ENCODE peak calls at places on chromosomes 13 and 19, in nine cellular contexts. K is right cardiac atrium; W is MM.1S; A is IMR-90; V is neural progenitor cell; X is thoracic aorta; N is mammary epithelial cell; R is CD8-positive, alpha-beta memory T cell; F is PC-3. P is an unnamed sample. For H3K4me1, the result is how much of the 10 kb centered on the place peaks cover.

GRCh38 chr19:50496189-50497029 is 14.6 kb downstream of the JOSD2 start:
- DNase-seq in K (peak), W (no peak), A (no peak), V (peak), X (no peak), N (no peak), R (no peak), F (no peak), P (no peak)

GRCh38 chr13:34748078-34748477 is 194.0 kb upstream of the NBEA start:
- DNase-seq in K (peak), W (no peak), A (no peak), V (no peak), X (no peak), N (no peak), R (no peak), F (no peak), P (no peak)

GRCh38 chr19:35149463-35149862 is 5.1 kb upstream of the FXYD5 start:
- DNase-seq in K (no peak), W (no peak), A (no peak), V (no peak), X (no peak), N (no peak), R (no peak), F (no peak), P (no peak)

GRCh38 chr13:111406636-111407035 is 86.2 kb downstream of the TEX29 start:
- DNase-seq in K (no peak), W (no peak), A (no peak), V (no peak), X (no peak), N (no peak), R (no peak), F (no peak), P (no peak)

GRCh38 chr13:110304256-110304655 is 2.7 kb downstream of the COL4A1 start:
- DNase-seq in K (no peak), W (no peak), A (peak), V (no peak), X (no peak), N (no peak), R (no peak), F (no peak), P (no peak)

GRCh38 chr19:12868540-12869112 is 12.6 kb downstream of the DNASE2 start:
- DNase-seq in K (no peak), W (no peak), A (no peak), V (no peak), X (no peak), N (no peak), R (no peak), F (peak), P (peak)

GRCh38 chr13:46607768-46608553 is 55.0 kb downstream of the LRCH1 start:
- DNase-seq in K (no peak), W (no peak), A (no peak), V (no peak), X (no peak), N (no peak), R (no peak), F (peak), P (no peak)

GRCh38 chr13:27261376-27261775 is 9.3 kb upstream of the RASL11A start:
- DNase-seq in K (no peak), W (no peak), A (no peak), V (no peak), X (no peak), N (no peak), R (no peak), F (peak), P (no peak)

GRCh38 chr19:49951806-49952474 is 9.0 kb downstream of the SIGLEC11 start:
- DNase-seq in K (no peak), W (no peak), A (no peak), V (no peak), X (no peak), N (no peak), R (no peak), F (no peak), P (no peak)

GRCh38 chr13:101211261-101211660 is 205.0 kb downstream of the NALCN start:
- DNase-seq in K (no peak), W (no peak), A (peak), V (no peak), X (no peak), N (peak), R (no peak), F (peak), P (no peak)

GRCh38 chr13:110615322-110616102 is at the start of gene NAXD:
- DNase-seq in K (peak), W (peak), A (peak), V (peak), X (peak), N (peak), R (peak), F (peak), P (peak)

GRCh38 chr13:97241761-97242160 is 19.6 kb downstream of the MBNL2 start:
- DNase-seq in K (no peak), W (no peak), A (no peak), V (no peak), X (no peak), N (no peak), R (no peak), F (no peak), P (no peak)

GRCh38 chr19:33406521-33407139 is 33.1 kb downstream of the CEBPG start:
- DNase-seq in K (peak), W (peak), A (peak), V (peak), X (peak), N (peak), R (peak), F (peak), P (peak)

GRCh38 chr19:4144666-4145261 is 8.7 kb upstream of the CREB3L3 start:
- DNase-seq in K (no peak), W (no peak), A (peak), V (no peak), X (no peak), N (no peak), R (no peak), F (peak), P (no peak)

GRCh38 chr13:29543230-29544215 is 52.0 kb downstream of the SLC7A1 start:
- DNase-seq in K (no peak), W (no peak), A (peak), V (no peak), X (no peak), N (peak), R (no peak), F (peak), P (no peak)

GRCh38 chr19:14300281-14300680 is 81.0 kb upstream of the ADGRE5 start:
- DNase-seq in K (no peak), W (no peak), A (no peak), V (no peak), X (no peak), N (peak), R (no peak), F (no peak), P (peak)

GRCh38 chr19:55986487-55986886 is at the start of gene NLRP5:
- DNase-seq in K (no peak), W (peak), A (no peak), V (no peak), X (no peak), N (no peak), R (no peak), F (no peak), P (peak)

GRCh38 chr13:62280590-62280989 is 864.9 kb upstream of the PCDH20 start:
- DNase-seq in K (no peak), W (peak), A (no peak), V (no peak), X (no peak), N (no peak), R (no peak), F (no peak), P (peak)

GRCh38 chr19:49809155-49809986 is 3.7 kb downstream of the FUZ start:
- DNase-seq in K (peak), W (peak), A (no peak), V (peak), X (no peak), N (no peak), R (peak), F (peak), P (peak)

GRCh38 chr19:7509625-7510024 is 6.3 kb upstream of the ZNF358 start:
- DNase-seq in K (no peak), W (no peak), A (no peak), V (peak), X (no peak), N (no peak), R (no peak), F (no peak), P (no peak)

GRCh38 chr13:99385161-99385560 is 78.0 kb upstream of the GPR183 start:
- DNase-seq in K (no peak), W (no peak), A (no peak), V (no peak), X (no peak), N (no peak), R (no peak), F (no peak), P (no peak)

GRCh38 chr19:2896694-2897093 is 4.0 kb upstream of the ZNF57 start:
- DNase-seq in K (no peak), W (no peak), A (no peak), V (no peak), X (no peak), N (no peak), R (no peak), F (no peak), P (no peak)

GRCh38 chr19:4368128-4368820 is 24.9 kb downstream of the MPND start:
- DNase-seq in K (peak), W (no peak), A (peak), V (no peak), X (no peak), N (peak), R (no peak), F (no peak), P (no peak)

GRCh38 chr19:46537136-46538097 is 41.8 kb upstream of the PNMA8B start:
- DNase-seq in K (peak), W (peak), A (peak), V (peak), X (no peak), N (peak), R (peak), F (peak), P (peak)

GRCh38 chr19:1255186-1256161 is 7.1 kb downstream of the MIDN start:
- DNase-seq in K (no peak), W (no peak), A (no peak), V (no peak), X (no peak), N (no peak), R (no peak), F (no peak), P (no peak)

GRCh38 chr13:111122056-111122455 is 6.9 kb downstream of the ARHGEF7 start:
- DNase-seq in K (no peak), W (peak), A (peak), V (peak), X (no peak), N (no peak), R (no peak), F (no peak), P (no peak)

GRCh38 chr19:18364826-18365528 is 21.0 kb upstream of the GDF15 start:
- DNase-seq in K (peak), W (no peak), A (peak), V (no peak), X (peak), N (peak), R (no peak), F (peak), P (peak)

GRCh38 chr13:108020027-108020426 is 195.3 kb downstream of the LIG4 start:
- DNase-seq in K (no peak), W (no peak), A (no peak), V (no peak), X (no peak), N (no peak), R (no peak), F (peak), P (no peak)

GRCh38 chr13:27353166-27353583 is 71.2 kb upstream of the GTF3A start:
- DNase-seq in K (no peak), W (peak), A (peak), V (no peak), X (no peak), N (no peak), R (no peak), F (peak), P (peak)

GRCh38 chr13:107864543-107865460 is 350.5 kb downstream of the LIG4 start:
- DNase-seq in K (no peak), W (peak), A (peak), V (peak), X (no peak), N (peak), R (no peak), F (peak), P (peak)

GRCh38 chr13:29569253-29570057 is 26.0 kb downstream of the SLC7A1 start:
- DNase-seq in K (no peak), W (no peak), A (no peak), V (no peak), X (no peak), N (no peak), R (no peak), F (no peak), P (no peak)

GRCh38 chr19:38262585-38263268 is 1.6 kb upstream of the SPINT2 start:
- DNase-seq in K (no peak), W (no peak), A (no peak), V (no peak), X (no peak), N (no peak), R (no peak), F (peak), P (no peak)

GRCh38 chr13:94205896-94206295 is 273.6 kb downstream of the DCT start:
- DNase-seq in K (no peak), W (no peak), A (no peak), V (no peak), X (no peak), N (no peak), R (no peak), F (no peak), P (no peak)
- H3K4me1 ChIP-seq in K (under half), W (under half), A (under half), V (under half), X (under half), N (under half), R (under half), F (under half), P (under half)

GRCh38 chr13:40986328-40986856 is 32.7 kb downstream of the ELF1 start:
- DNase-seq in K (no peak), W (no peak), A (peak), V (no peak), X (no peak), N (no peak), R (no peak), F (peak), P (no peak)
- H3K4me1 ChIP-seq in K (under half), W (under half), A (under half), V (under half), X (half or more), N (under half), R (half or more), F (under half), P (half or more)

GRCh38 chr13:45168555-45168930 is 32.3 kb downstream of the KCTD4 start:
- DNase-seq in K (no peak), W (no peak), A (no peak), V (no peak), X (no peak), N (no peak), R (no peak), F (no peak), P (no peak)

GRCh38 chr13:45166858-45167257 is 34.0 kb downstream of the KCTD4 start:
- DNase-seq in K (no peak), W (no peak), A (no peak), V (no peak), X (no peak), N (no peak), R (no peak), F (no peak), P (no peak)

GRCh38 chr13:45162821-45163220 is 38.0 kb downstream of the KCTD4 start:
- DNase-seq in K (no peak), W (no peak), A (peak), V (no peak), X (no peak), N (peak), R (no peak), F (peak), P (no peak)

GRCh38 chr13:45162194-45162593 is 38.7 kb downstream of the KCTD4 start:
- DNase-seq in K (no peak), W (no peak), A (peak), V (no peak), X (no peak), N (no peak), R (no peak), F (peak), P (no peak)

DNA sequence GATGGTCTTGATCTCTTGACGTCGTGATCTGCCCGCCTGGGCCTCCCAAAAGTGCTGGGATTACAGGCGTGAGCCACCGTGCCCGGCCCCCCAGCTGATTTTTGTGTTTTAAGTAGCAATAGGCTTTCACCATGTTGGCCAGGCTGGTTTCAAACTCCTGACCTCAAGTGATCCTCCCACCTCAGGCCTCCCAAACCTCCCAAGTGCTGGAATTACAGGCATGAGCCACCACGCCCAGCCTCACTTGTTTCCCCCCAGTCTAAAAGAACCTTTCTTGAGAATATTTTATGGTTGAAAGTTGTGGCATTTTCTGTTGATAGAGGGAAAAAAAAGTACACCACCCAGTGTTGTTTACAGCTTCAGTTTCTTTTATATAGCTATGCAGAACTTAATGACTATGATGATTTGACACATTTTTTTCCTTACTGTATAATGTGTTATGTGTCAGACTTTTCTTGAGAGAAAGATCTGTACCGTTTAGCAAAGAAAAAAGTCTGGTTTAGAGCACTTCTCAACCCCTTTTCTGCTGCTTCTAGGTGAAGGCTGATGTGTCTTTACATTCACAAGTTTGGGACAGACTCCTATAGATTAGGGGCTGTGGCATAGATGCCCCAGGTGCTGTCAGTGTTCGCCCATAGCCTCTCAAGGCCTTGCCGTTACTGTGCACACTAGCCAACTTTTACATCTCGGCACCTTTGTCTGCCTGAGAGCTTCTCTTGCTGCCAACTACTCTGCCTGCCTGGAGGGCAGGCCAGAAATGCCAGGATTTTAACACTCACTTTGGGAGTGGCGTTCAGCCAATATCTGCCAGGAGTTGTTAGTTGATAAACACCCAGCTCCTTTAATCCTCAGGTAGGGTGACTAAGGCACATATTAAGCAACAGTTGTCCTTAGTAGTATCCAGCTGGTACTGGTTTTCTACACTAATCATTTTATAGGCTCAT is 33.0 kb downstream of the KCTD4 start:
- DNase-seq in K (no peak), W (no peak), A (no peak), V (no peak), X (no peak), N (peak), R (no peak), F (peak), P (no peak)
- H3K4me1 ChIP-seq in K (under half), W (under half), A (under half), V (under half), X (under half), N (under half), R (under half), F (under half), P (under half)

DNA sequence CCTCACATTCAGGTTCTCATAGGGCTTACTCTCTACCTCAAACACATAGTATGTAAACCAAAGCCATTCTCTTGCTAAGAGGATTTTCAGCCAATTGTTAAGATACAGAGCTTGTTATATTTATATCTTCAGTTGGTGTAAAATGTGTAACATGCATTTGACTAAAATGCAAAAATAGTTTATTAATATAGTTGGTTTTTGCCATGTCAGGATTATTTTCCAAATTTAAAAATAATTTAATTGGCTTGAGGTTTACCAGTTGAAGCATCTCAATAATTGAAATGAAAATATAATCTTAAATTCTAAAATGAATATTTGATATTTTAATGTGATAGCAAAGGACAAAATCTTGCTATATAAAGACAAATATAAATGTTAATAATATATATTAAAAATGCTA is 7.2 kb downstream of the MICU2 start:
- DNase-seq in K (no peak), W (no peak), A (no peak), V (no peak), X (no peak), N (no peak), R (no peak), F (no peak), P (no peak)
- H3K4me1 ChIP-seq in K (under half), W (under half), A (under half), V (under half), X (under half), N (under half), R (under half), F (under half), P (under half)